ENCODE peak calls at places on chromosomes 2 and 18, in four cellular contexts. L, D, N and O are unnamed samples.

GRCh38 chr2:70083344-70084156 is 3.7 kb upstream of the PCBP1 start:
- DNase-seq in N (peak), D (no peak), L (no peak), O (no peak)

GRCh38 chr2:224722250-224722649 is 6.1 kb upstream of the CCDC195 start:
- DNase-seq in N (no peak), L (no peak), D (no peak), O (no peak)

GRCh38 chr2:65429799-65430514 is 2.4 kb downstream of the SPRED2 start:
- DNase-seq in L (no peak), N (no peak), D (no peak), O (no peak)

GRCh38 chr18:48161911-48162698 is 231.6 kb upstream of the SMAD2 start:
- DNase-seq in L (no peak), D (no peak), N (no peak), O (no peak)

GRCh38 chr18:48852292-48852691 is 98.5 kb downstream of the SMAD7 start:
- DNase-seq in L (peak), N (no peak), D (no peak), O (no peak)

GRCh38 chr2:158809816-158810215 is 14.7 kb downstream of the DAPL1 start:
- DNase-seq in L (no peak), D (no peak), N (no peak), O (no peak)

GRCh38 chr2:181762000-181762399 is 81.7 kb upstream of the NEUROD1 start:
- DNase-seq in N (no peak), L (no peak), D (no peak), O (no peak)

GRCh38 chr18:50644807-50645206 is 84.9 kb downstream of the MAPK4 start:
- DNase-seq in L (peak), N (peak), D (peak), O (peak)

GRCh38 chr2:64865073-64865830 is 123.9 kb upstream of the SLC1A4 start:
- DNase-seq in N (no peak), L (peak), D (peak), O (peak)

GRCh38 chr2:109331864-109332848 is 203.2 kb downstream of the SH3RF3 start:
- DNase-seq in L (no peak), N (peak), D (no peak), O (peak)

GRCh38 chr2:69918391-69918790 is 3.5 kb downstream of the MXD1 start:
- DNase-seq in L (no peak), D (no peak), N (no peak), O (no peak)

GRCh38 chr2:106581755-106582430 is 94.7 kb downstream of the CD8B2 start:
- DNase-seq in N (peak), D (peak), L (peak), O (peak)

GRCh38 chr2:187577310-187577709 is 23.1 kb upstream of the TFPI start:
- DNase-seq in D (no peak), L (no peak), N (peak), O (no peak)

GRCh38 chr2:98794214-98794810 is 63.4 kb upstream of the MGAT4A start:
- DNase-seq in L (no peak), N (no peak), D (no peak), O (peak)

GRCh38 chr2:85704038-85704437 is 9.9 kb downstream of the GNLY start:
- DNase-seq in D (no peak), N (no peak), L (no peak), O (no peak)

GRCh38 chr2:65545818-65546217 is 113.4 kb upstream of the SPRED2 start:
- DNase-seq in N (no peak), L (no peak), D (no peak), O (no peak)

GRCh38 chr2:169090133-169090820 is 20.9 kb downstream of the DHRS9 start:
- DNase-seq in D (no peak), N (peak), L (no peak), O (no peak)

GRCh38 chr18:77098033-77098432 is 34.5 kb downstream of the MBP start:
- DNase-seq in D (no peak), N (no peak), L (no peak), O (no peak)

GRCh38 chr2:157476915-157477709 is 33.2 kb upstream of the CYTIP start:
- DNase-seq in N (no peak), D (no peak), L (no peak), O (no peak)

GRCh38 chr2:136206613-136207012 is 88.7 kb upstream of the CXCR4 start:
- DNase-seq in D (no peak), L (no peak), N (no peak), O (no peak)

GRCh38 chr2:106028192-106028591 is 165.9 kb downstream of the UXS1 start:
- DNase-seq in N (no peak), L (no peak), D (no peak), O (no peak)

GRCh38 chr2:120758181-120759048 is 22.7 kb downstream of the GLI2 start:
- DNase-seq in L (no peak), D (no peak), N (no peak), O (no peak)

GRCh38 chr2:236156095-236156859 is 11.9 kb downstream of the GBX2 start:
- DNase-seq in N (no peak), D (no peak), L (no peak), O (no peak)

GRCh38 chr2:108449410-108450200 is 599 bp downstream of the GCC2 start:
- DNase-seq in D (no peak), N (peak), L (peak), O (no peak)

GRCh38 chr2:217510790-217511291 is 492.0 kb downstream of the TNS1 start:
- DNase-seq in N (peak), L (peak), D (peak), O (peak)

GRCh38 chr2:165466386-165466785 is 3.1 kb upstream of the CSRNP3 start:
- DNase-seq in N (no peak), D (no peak), L (no peak), O (no peak)

GRCh38 chr2:235098736-235099494 is 147.1 kb downstream of the SH3BP4 start:
- DNase-seq in L (no peak), D (peak), N (no peak), O (peak)

GRCh38 chr18:80023173-80023572 is 11.1 kb upstream of the RBFA start:
- DNase-seq in N (no peak), L (no peak), D (peak), O (no peak)

GRCh38 chr2:179239194-179239593 is 25.4 kb downstream of the SESTD1 start:
- DNase-seq in N (peak), L (no peak), D (no peak), O (no peak)

GRCh38 chr2:6557737-6558136 is 308.0 kb downstream of the CMPK2 start:
- DNase-seq in D (no peak), L (no peak), N (no peak), O (no peak)

GRCh38 chr2:6554403-6554802 is 311.3 kb downstream of the CMPK2 start:
- DNase-seq in D (no peak), L (no peak), N (no peak), O (no peak)

DNA sequence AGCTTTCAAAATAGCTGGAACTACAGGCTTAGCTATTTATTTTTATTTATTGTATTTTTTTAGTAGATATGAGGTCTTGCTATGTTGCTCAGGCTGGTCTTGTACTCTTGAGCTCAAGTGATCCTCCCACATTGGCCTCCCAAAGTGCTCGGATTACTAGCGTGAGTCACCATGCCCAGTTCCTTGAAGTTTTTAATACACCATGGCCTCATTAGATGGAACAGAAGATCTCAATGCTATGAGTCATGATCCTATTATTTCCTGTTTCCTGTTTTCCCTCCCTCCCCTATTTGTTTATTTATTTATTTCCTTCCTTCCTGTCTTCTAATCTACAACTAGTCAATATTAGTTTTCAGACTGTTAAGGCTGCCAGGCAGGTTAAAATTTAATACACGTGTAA is 309.0 kb downstream of the CMPK2 start:
- DNase-seq in D (no peak), L (no peak), N (peak), O (no peak)
- TF ChIP-seq JUND in D (peak), L (no peak), N (no peak), O (no peak)

GRCh38 chr2:220053919-220054318 is 426.5 kb downstream of the SLC4A3 start:
- DNase-seq in L (no peak), D (no peak), N (no peak), O (no peak)
- TF ChIP-seq JUND in L (no peak), D (no peak), N (no peak), O (no peak)

GRCh38 chr2:129133692-129134641 is 815.3 kb upstream of the HS6ST1 start:
- DNase-seq in L (no peak), N (no peak), D (no peak), O (no peak)

GRCh38 chr2:129135017-129135416 is 816.3 kb upstream of the HS6ST1 start:
- DNase-seq in L (no peak), D (no peak), N (no peak), O (no peak)

DNA sequence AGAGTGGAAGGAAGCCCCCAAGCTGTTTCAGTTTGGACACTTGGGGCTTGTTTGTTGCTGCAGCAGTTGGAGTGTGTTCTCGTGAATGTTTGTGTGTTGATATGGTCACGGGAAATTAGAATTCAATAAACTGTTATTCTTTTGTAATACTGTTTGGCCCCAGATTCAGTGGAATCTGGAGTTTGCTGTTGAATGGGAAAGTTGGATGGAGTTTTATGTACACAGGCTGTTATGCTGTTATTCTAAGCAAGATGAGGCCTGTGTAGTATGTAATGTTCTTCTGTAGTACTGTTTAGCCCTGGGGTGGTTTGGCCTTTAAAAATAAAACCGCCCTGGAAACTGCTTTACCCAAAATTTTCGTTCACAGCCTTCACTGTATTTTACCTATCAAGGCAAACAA is 810.4 kb upstream of the HS6ST1 start:
- DNase-seq in D (no peak), N (no peak), L (no peak), O (peak)
- TF ChIP-seq JUND in D (no peak), N (no peak), L (no peak), O (no peak)

GRCh38 chr2:230614913-230615332 is 97.7 kb upstream of the CAB39 start:
- DNase-seq in D (peak), N (no peak), L (no peak), O (no peak)
- TF ChIP-seq JUND in D (no peak), N (no peak), L (no peak), O (no peak)

GRCh38 chr2:3597567-3597966 is 2.7 kb downstream of the COLEC11 start:
- DNase-seq in D (no peak), N (no peak), L (no peak), O (no peak)

GRCh38 chr2:3596891-3597290 is 2.0 kb downstream of the COLEC11 start:
- DNase-seq in N (no peak), D (no peak), L (no peak), O (no peak)

GRCh38 chr2:3595985-3596384 is 1.1 kb downstream of the COLEC11 start:
- DNase-seq in N (no peak), D (no peak), L (peak), O (no peak)

GRCh38 chr2:3594493-3595281 is at the start of gene COLEC11:
- DNase-seq in N (no peak), D (peak), L (peak), O (no peak)

GRCh38 chr2:3595409-3595808 is 497 bp downstream of the COLEC11 start:
- DNase-seq in D (no peak), L (no peak), N (no peak), O (no peak)
- TF ChIP-seq JUND in D (no peak), L (no peak), N (no peak), O (no peak)

DNA sequence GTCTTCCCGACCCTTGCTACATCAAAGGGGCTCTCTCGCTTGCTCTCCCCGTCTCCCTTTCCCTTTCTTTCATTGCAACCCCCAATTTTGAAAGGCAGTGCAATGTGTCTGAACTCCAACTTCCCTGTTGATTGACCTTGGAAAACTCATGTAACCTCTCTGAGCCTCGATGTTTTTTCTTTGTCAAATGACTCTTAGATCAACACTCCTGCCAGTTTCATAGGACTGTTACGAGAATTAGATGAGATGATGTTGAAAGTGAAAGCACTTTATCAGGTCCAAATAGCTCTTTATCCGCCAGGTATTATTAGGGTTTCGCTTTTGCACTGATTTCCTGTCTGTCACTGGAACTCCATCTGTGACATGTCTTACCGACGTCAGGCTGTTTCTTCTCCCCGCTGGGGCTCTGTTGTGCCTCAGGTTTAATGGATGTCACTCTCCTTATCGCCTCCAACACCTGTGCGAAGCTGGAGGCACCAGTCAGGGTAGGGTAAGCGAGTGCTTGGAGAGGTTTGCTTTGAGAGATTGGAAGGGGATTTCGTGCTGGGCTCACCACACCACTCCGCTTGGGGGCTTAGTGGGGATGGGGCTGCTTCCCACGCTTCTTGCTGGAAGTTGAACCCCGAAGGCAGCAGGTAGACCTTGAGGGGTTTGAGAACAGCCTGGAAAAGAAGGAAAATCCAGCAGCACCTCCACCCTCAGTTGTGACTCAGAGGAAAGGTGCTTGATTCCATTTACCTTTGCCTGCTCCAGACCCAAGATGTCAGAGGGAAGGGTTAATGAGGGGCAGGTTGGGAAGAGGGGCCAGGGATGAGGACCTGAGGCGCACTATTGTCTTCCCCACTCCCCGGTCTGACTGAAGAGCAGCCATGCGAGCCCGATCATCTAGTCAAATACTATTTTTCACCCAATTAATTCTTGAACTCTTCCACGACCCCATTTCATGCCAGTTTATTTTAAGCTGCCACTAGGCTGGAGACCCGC is 4.3 kb downstream of the GAD1 start:
- DNase-seq in N (no peak), L (peak), D (peak), O (no peak)
- TF ChIP-seq JUND in N (no peak), L (no peak), D (no peak), O (no peak)

DNA sequence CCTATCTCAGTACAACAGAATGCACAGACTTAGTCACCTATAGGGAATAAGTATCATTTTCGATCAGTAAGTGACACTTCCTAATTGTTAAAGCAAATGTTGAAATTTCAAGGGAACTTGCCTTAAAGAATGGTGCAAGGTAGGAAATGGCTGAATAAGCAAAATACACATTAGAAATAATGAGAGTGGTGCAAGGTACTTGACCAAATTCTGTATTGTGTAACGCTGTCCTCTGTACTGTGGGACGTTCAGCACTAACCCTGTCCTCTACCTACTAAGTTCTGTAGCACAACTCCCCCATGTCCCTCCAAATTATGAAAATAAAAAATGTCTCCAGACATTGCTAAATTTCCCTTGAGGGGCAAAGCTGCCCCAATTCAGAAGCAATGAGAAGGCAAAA is 19.4 kb downstream of the MMADHC start:
- DNase-seq in N (no peak), L (no peak), D (no peak), O (no peak)
- TF ChIP-seq JUND in N (no peak), L (no peak), D (no peak), O (no peak)

GRCh38 chr2:75621228-75621627 is 25.4 kb upstream of the MRPL19 start:
- DNase-seq in L (no peak), D (no peak), N (no peak), O (no peak)
- TF ChIP-seq JUND in L (no peak), D (no peak), N (no peak), O (no peak)

DNA sequence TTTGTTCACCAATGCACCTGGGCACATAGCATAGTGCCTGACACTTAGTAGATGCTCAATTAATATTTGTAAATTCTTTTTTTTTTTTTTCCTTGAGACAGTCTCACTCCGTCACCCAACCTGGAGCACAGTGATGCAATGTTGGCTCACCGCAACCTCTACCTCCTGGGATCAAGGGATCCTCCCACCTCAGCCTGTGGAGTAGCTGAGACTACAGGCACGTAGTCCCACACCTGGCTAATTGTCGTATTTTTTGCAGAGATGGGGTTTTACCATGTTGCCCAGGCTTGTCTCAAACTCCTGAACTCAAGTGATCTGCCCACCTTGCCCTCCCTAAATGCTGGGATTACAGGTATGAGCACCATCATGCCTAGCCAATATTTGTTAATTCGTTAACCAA is 23.2 kb upstream of the LPIN2 start:
- DNase-seq in N (no peak), D (no peak), L (no peak), O (no peak)
- TF ChIP-seq JUND in N (no peak), D (no peak), L (no peak), O (no peak)